ENCODE peak calls at places on chromosomes 7 and 10, in eight cellular contexts. M is uterus; A is activated CD4-positive, alpha-beta T cell treated with anti-CD3 and anti-CD28 coated beads for 48 hours; V is SW 1271; K is effector memory CD4-positive, alpha-beta T cell; G is stimulated activated CD4-positive, alpha-beta T cell treated with anti-CD3 and anti-CD28 coated beads, Interleukin-2, amount 100 ng/mL, for 24 hours; B is activated naive CD4-positive, alpha-beta T cell treated with Interleukin-2 at 50 U/mL for 16 hours; Q is tibial nerve. L is an unnamed sample.

GRCh38 chr7:44262031-44262430 is 61.3 kb downstream of the YKT6 start:
- DNase-seq in V (no peak), Q (no peak), B (no peak), A (no peak), G (no peak), M (no peak), K (no peak), L (no peak)

GRCh38 chr7:119983468-119983867 is 289.5 kb upstream of the KCND2 start:
- DNase-seq in G (no peak), M (no peak), Q (no peak), A (no peak), K (no peak), B (no peak), V (no peak), L (no peak)

GRCh38 chr10:129952771-129953489 is 11.1 kb downstream of the EBF3 start:
- DNase-seq in B (no peak), V (no peak), K (no peak), Q (no peak), A (no peak), G (no peak), M (no peak), L (no peak)

GRCh38 chr10:100006241-100006886 is 3.4 kb downstream of the DNMBP start:
- DNase-seq in M (peak; percentile 62), B (no peak), Q (no peak), G (no peak), V (peak; percentile 89), A (peak; percentile 24), K (no peak), L (peak; percentile 82)

GRCh38 chr7:50389961-50390360 is 60.2 kb downstream of the FIGNL1 start:
- DNase-seq in K (no peak), G (no peak), B (peak; percentile 38), Q (no peak), M (no peak), A (peak; percentile 51), V (no peak), L (no peak)

GRCh38 chr7:73718438-73718881 is 1.0 kb downstream of the STX1A start:
- DNase-seq in A (peak; percentile 47), V (peak; percentile 54), K (no peak), M (no peak), G (peak; percentile 42), B (peak; percentile 45), Q (no peak), L (no peak)

GRCh38 chr10:75399461-75400162 is 2.0 kb downstream of the ZNF503 start:
- DNase-seq in M (peak; percentile 88), A (peak; percentile 61), V (peak; percentile 36), B (peak; percentile 37), K (no peak), G (peak; percentile 63), Q (peak; percentile 79), L (peak; percentile 87)

GRCh38 chr10:114081911-114082583 is 38.4 kb downstream of the ADRB1 start:
- DNase-seq in Q (no peak), B (no peak), M (no peak), K (no peak), A (no peak), G (no peak), V (no peak), L (no peak)